ENCODE peak calls at places on chromosomes 11 and 22, in nine cellular contexts. E, K, O, Y, G, H, X, Q and R are unnamed samples.

GRCh38 chr11:73415854-73416615 is 39.8 kb downstream of the RELT start:
- DNase-seq in E (no peak), K (peak), O (no peak), Y (no peak), G (no peak), H (no peak), X (no peak), Q (peak), R (no peak)

GRCh38 chr11:121723261-121723741 is 270.5 kb upstream of the SORL1-AS1 start:
- DNase-seq in E (peak), K (no peak), O (no peak), Y (no peak), G (no peak), H (peak), X (no peak), Q (no peak), R (no peak)

GRCh38 chr22:20438066-20438677 is 547 bp upstream of the SCARF2 start:
- DNase-seq in E (no peak), K (no peak), O (peak), Y (no peak), G (no peak), H (peak), X (no peak), Q (no peak), R (peak)

GRCh38 chr11:8047382-8047781 is 33.6 kb upstream of the TUB start:
- DNase-seq in E (no peak), K (no peak), O (no peak), Y (no peak), G (no peak), H (no peak), X (no peak), Q (no peak), R (no peak)

GRCh38 chr11:45756384-45757010 is 48.5 kb upstream of the SLC35C1 start:
- DNase-seq in E (no peak), K (no peak), O (no peak), Y (no peak), G (no peak), H (peak), X (no peak), Q (no peak), R (no peak)

GRCh38 chr11:65136515-65137096 is 2.3 kb upstream of the SYVN1 start:
- DNase-seq in E (no peak), K (no peak), O (no peak), Y (no peak), G (no peak), H (no peak), X (peak), Q (no peak), R (no peak)

GRCh38 chr11:73538381-73538872 is 59.5 kb downstream of the FAM168A start:
- DNase-seq in E (no peak), K (no peak), O (no peak), Y (no peak), G (no peak), H (peak), X (no peak), Q (no peak), R (no peak)

GRCh38 chr22:22855617-22856308 is 31.9 kb upstream of the IGLL5 start:
- DNase-seq in E (no peak), K (peak), O (no peak), Y (no peak), G (no peak), H (peak), X (peak), Q (peak), R (no peak)

GRCh38 chr11:46279393-46280099 is 2.1 kb downstream of the CREB3L1 start:
- DNase-seq in E (no peak), K (no peak), O (peak), Y (no peak), G (no peak), H (no peak), X (peak), Q (peak), R (no peak)

GRCh38 chr11:129247129-129247528 is 55.0 kb upstream of the ARHGAP32 start:
- DNase-seq in E (no peak), K (no peak), O (no peak), Y (no peak), G (no peak), H (no peak), X (no peak), Q (peak), R (no peak)

GRCh38 chr22:29079218-29079901 is 6.5 kb downstream of the KREMEN1 start:
- DNase-seq in E (no peak), K (no peak), O (no peak), Y (no peak), G (no peak), H (no peak), X (peak), Q (peak), R (no peak)

GRCh38 chr11:102120437-102120935 is 10.2 kb downstream of the YAP1 start:
- DNase-seq in E (no peak), K (no peak), O (no peak), Y (no peak), G (no peak), H (peak), X (no peak), Q (peak), R (no peak)

GRCh38 chr11:89452780-89453179 is 38.4 kb downstream of the NOX4 start:
- DNase-seq in E (no peak), K (no peak), O (no peak), Y (no peak), G (no peak), H (no peak), X (no peak), Q (no peak), R (no peak)

GRCh38 chr22:27152033-27152432 is 494.6 kb downstream of the MIAT start:
- DNase-seq in E (no peak), K (no peak), O (no peak), Y (no peak), G (no peak), H (no peak), X (no peak), Q (no peak), R (no peak)

GRCh38 chr11:120522736-120523135 is 11.2 kb downstream of the GRIK4 start:
- DNase-seq in E (no peak), K (no peak), O (peak), Y (no peak), G (no peak), H (no peak), X (no peak), Q (no peak), R (no peak)

GRCh38 chr22:44685384-44686056 is 16.5 kb upstream of the PRR5 start:
- DNase-seq in E (no peak), K (peak), O (no peak), Y (no peak), G (no peak), H (peak), X (peak), Q (peak), R (no peak)

GRCh38 chr11:76694664-76695063 is 24.1 kb upstream of the LRRC32 start:
- DNase-seq in E (no peak), K (no peak), O (no peak), Y (no peak), G (peak), H (no peak), X (no peak), Q (peak), R (no peak)

GRCh38 chr11:114199051-114199450 is 97.1 kb upstream of the NNMT start:
- DNase-seq in E (no peak), K (no peak), O (no peak), Y (no peak), G (no peak), H (no peak), X (no peak), Q (no peak), R (no peak)

GRCh38 chr11:2891291-2891690 is 5.7 kb upstream of the CDKN1C start:
- DNase-seq in E (no peak), K (no peak), O (no peak), Y (no peak), G (no peak), H (peak), X (no peak), Q (no peak), R (no peak)

GRCh38 chr11:2135648-2136201 is 3.5 kb downstream of the IGF2 start:
- DNase-seq in E (no peak), K (no peak), O (peak), Y (no peak), G (no peak), H (no peak), X (no peak), Q (no peak), R (no peak)

GRCh38 chr11:122632178-122632824 is 23.2 kb upstream of the UBASH3B start:
- DNase-seq in E (no peak), K (peak), O (no peak), Y (no peak), G (no peak), H (no peak), X (no peak), Q (no peak), R (no peak)

GRCh38 chr11:3133456-3134217 is 31.5 kb downstream of the OSBPL5 start:
- DNase-seq in E (no peak), K (no peak), O (peak), Y (no peak), G (no peak), H (no peak), X (no peak), Q (no peak), R (no peak)

GRCh38 chr22:49203091-49203862 is 624.4 kb downstream of the BRD1 start:
- DNase-seq in E (no peak), K (no peak), O (peak), Y (peak), G (no peak), H (no peak), X (no peak), Q (no peak), R (no peak)

GRCh38 chr11:78074756-78075155 is 4.9 kb downstream of the NDUFC2 start:
- DNase-seq in E (no peak), K (no peak), O (no peak), Y (no peak), G (no peak), H (no peak), X (no peak), Q (no peak), R (no peak)

GRCh38 chr11:76667856-76668255 is 2.7 kb downstream of the LRRC32 start:
- DNase-seq in E (no peak), K (no peak), O (peak), Y (no peak), G (no peak), H (no peak), X (no peak), Q (no peak), R (peak)

GRCh38 chr11:10350341-10350740 is 45.5 kb downstream of the ADM start:
- DNase-seq in E (no peak), K (peak), O (no peak), Y (no peak), G (no peak), H (peak), X (no peak), Q (peak), R (no peak)

GRCh38 chr11:131481317-131481716 is 110.9 kb downstream of the NTM start:
- DNase-seq in E (no peak), K (no peak), O (no peak), Y (no peak), G (no peak), H (no peak), X (no peak), Q (no peak), R (no peak)

GRCh38 chr11:69012092-69013008 is 696 bp downstream of the MRGPRF start:
- DNase-seq in E (no peak), K (no peak), O (peak), Y (no peak), G (no peak), H (peak), X (no peak), Q (no peak), R (no peak)

GRCh38 chr22:50733521-50734342 is 4.3 kb upstream of the ACR start:
- DNase-seq in E (no peak), K (no peak), O (peak), Y (peak), G (peak), H (no peak), X (no peak), Q (no peak), R (no peak)

GRCh38 chr11:35141538-35141937 is 2.6 kb downstream of the CD44 start:
- DNase-seq in E (peak), K (no peak), O (no peak), Y (no peak), G (no peak), H (no peak), X (peak), Q (peak), R (no peak)

GRCh38 chr22:31937328-31937727 is 7.0 kb upstream of the YWHAH start:
- DNase-seq in E (no peak), K (no peak), O (no peak), Y (no peak), G (no peak), H (no peak), X (no peak), Q (no peak), R (no peak)

GRCh38 chr11:57616595-57616994 is 19.1 kb downstream of the SERPING1 start:
- DNase-seq in E (no peak), K (no peak), O (no peak), Y (no peak), G (no peak), H (no peak), X (no peak), Q (no peak), R (no peak)

GRCh38 chr22:29385748-29386147 is 2.6 kb downstream of the AP1B1 start:
- DNase-seq in E (peak), K (no peak), O (no peak), Y (no peak), G (no peak), H (no peak), X (no peak), Q (no peak), R (no peak)

GRCh38 chr11:128394436-128395089 is 192.8 kb downstream of the ETS1 start:
- DNase-seq in E (no peak), K (no peak), O (no peak), Y (no peak), G (no peak), H (no peak), X (no peak), Q (no peak), R (no peak)

GRCh38 chr22:37996515-37997246 is 12.3 kb upstream of the SOX10 start:
- DNase-seq in E (no peak), K (no peak), O (no peak), Y (no peak), G (no peak), H (no peak), X (no peak), Q (no peak), R (no peak)

DNA sequence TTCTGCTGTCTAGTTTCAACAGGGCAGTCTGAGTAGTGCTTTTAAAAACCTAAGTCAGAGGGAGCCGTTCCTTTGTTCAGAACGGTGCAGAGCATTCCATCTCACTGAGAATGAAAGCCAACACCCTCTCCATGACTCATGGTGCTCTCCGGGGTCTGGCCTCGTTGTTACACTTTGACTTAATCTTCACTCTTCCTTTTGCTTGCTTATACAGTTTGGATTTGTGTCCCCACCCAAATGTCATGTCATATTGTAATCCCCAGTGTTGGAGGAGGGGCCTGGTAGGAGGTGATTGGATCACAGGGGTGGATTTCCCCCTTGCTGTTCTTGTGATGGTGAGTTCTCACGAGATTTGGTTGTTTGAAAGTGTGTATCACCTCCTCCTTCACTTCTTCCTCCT is 292.2 kb downstream of the ST3GAL4 start:
- DNase-seq in E (no peak), K (peak), O (no peak), Y (no peak), G (peak), H (no peak), X (no peak), Q (peak), R (no peak)
- TF ChIP-seq CTCF in E (no peak), K (no peak), O (no peak), Y (no peak), G (no peak), H (no peak), X (no peak), Q (no peak), R (no peak)

GRCh38 chr22:30667486-30668305 is at the start of gene DUSP18:
- DNase-seq in E (peak), K (peak), O (peak), Y (peak), G (peak), H (peak), X (peak), Q (peak), R (peak)
- TF ChIP-seq CTCF in E (peak), K (peak), O (no peak), Y (peak), G (peak), H (peak), X (peak), Q (peak), R (no peak)

DNA sequence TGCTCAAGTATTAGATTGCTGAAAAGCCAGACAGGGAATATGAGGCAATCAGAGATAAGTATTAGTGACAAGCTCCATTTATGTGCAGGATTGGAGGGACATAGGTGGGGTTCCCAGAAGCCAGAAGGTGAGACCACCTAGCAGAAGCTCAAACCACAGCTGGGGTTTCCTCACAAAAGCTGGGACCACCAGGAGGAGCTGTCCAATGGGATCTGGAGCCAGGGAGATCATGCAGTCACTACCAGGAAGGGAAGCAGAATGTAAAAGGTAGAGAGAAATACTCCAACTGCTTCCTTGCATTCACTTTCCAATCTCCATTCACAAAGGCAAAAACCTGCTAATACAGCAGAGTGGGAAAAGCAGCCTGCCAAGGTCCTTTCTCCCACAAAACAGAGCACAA is 5.2 kb upstream of the FSHB start:
- DNase-seq in E (no peak), K (no peak), O (no peak), Y (no peak), G (no peak), H (no peak), X (no peak), Q (no peak), R (no peak)
- TF ChIP-seq CTCF in E (no peak), K (no peak), O (no peak), Y (no peak), G (no peak), H (peak), X (no peak), Q (no peak), R (no peak)

DNA sequence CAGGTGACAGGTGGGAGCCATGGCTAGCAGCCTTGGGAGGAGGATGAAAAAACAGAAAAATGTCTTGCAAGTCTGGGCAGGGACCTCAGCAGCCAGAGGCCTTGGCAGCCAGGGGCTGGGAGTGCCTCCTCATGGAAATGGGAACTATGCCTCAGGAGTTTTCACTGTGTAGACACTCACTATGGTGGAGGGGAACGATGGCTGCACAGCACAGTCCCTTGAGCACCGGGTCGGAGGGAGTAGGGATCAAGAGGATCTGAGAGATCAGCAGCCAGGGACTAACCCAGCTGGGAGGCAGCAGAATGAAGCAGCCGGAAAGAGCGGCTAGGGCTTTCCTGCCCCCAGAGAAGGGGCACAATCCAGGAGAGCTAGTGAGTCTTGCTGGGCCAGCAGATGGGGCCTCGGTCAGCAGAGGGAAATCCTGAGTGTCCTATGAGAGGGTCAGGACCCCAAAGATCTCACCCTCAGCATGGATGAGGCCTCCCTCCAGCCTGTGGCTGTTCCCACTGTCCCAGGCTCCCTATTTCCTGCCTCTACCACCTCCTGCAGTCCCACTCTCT is 6.2 kb upstream of the FTH1 start:
- DNase-seq in E (no peak), K (peak), O (no peak), Y (peak), G (no peak), H (no peak), X (peak), Q (no peak), R (peak)
- TF ChIP-seq CTCF in E (no peak), K (no peak), O (no peak), Y (no peak), G (no peak), H (no peak), X (no peak), Q (no peak), R (no peak)